ENCODE peak calls at places on chromosomes 3 and 15, in eight cellular contexts. J is fibroblast of pulmonary artery; K is activated CD4-positive, CD25-positive, alpha-beta regulatory T cell treated with anti-CD3 and anti-CD28 coated beads, Interleukin-2, amount 50 U/mL, for 72 hours; X is kidney glomerular epithelial cell; B is T1000; N is fibroblast of the conjunctiva; O is stimulated activated CD8-positive, alpha-beta memory T cell treated with anti-CD3 and anti-CD28 coated beads, Interleukin-7, amount 100 ng/mL, for 48 hours; M is astrocyte of the cerebellum. Y is an unnamed sample.

GRCh38 chr3:16069149-16069922 is 105.1 kb upstream of the GALNT15 start:
- DNase-seq in J (peak), K (no peak), X (peak), B (no peak), N (peak), O (no peak), M (peak), Y (peak)

GRCh38 chr15:33154366-33155166 is 39.9 kb downstream of the FMN1 start:
- DNase-seq in J (peak), K (no peak), X (peak), B (no peak), N (no peak), O (no peak), M (peak), Y (peak)

GRCh38 chr3:197892162-197892561 is 57.8 kb upstream of the RPL35A start:
- DNase-seq in J (no peak), K (no peak), X (no peak), B (no peak), N (no peak), O (no peak), M (no peak), Y (no peak)

GRCh38 chr3:12730511-12731234 is 28.4 kb downstream of the TMEM40 start:
- DNase-seq in J (no peak), K (no peak), X (peak), B (peak), N (no peak), O (no peak), M (no peak), Y (peak)

GRCh38 chr15:70024521-70024920 is 73.2 kb downstream of the TLE3 start:
- DNase-seq in J (no peak), K (no peak), X (no peak), B (no peak), N (no peak), O (no peak), M (no peak), Y (no peak)

GRCh38 chr3:71498053-71498452 is 85.5 kb downstream of the FOXP1 start:
- DNase-seq in J (no peak), K (no peak), X (no peak), B (no peak), N (no peak), O (no peak), M (peak), Y (no peak)

GRCh38 chr3:111846717-111847116 is 12.3 kb upstream of the PHLDB2 start:
- DNase-seq in J (peak), K (no peak), X (peak), B (no peak), N (no peak), O (no peak), M (no peak), Y (peak)

GRCh38 chr3:99131876-99132275 is 230.4 kb upstream of the DCBLD2 start:
- DNase-seq in J (peak), K (no peak), X (peak), B (no peak), N (no peak), O (no peak), M (no peak), Y (peak)

GRCh38 chr15:48584090-48584831 is 61.2 kb downstream of the FBN1 start:
- DNase-seq in J (no peak), K (no peak), X (no peak), B (no peak), N (no peak), O (no peak), M (no peak), Y (no peak)

GRCh38 chr3:42533161-42533897 is 30.9 kb downstream of the VIPR1 start:
- DNase-seq in J (no peak), K (no peak), X (no peak), B (no peak), N (no peak), O (no peak), M (no peak), Y (no peak)

GRCh38 chr15:101206173-101206572 is 45.7 kb downstream of the CHSY1 start:
- DNase-seq in J (peak), K (peak), X (peak), B (no peak), N (no peak), O (peak), M (peak), Y (no peak)

GRCh38 chr3:127722928-127723603 is 50.3 kb downstream of the ABTB1 start:
- DNase-seq in J (no peak), K (no peak), X (no peak), B (no peak), N (no peak), O (no peak), M (no peak), Y (no peak)

GRCh38 chr3:198071602-198072285 is 111.7 kb downstream of the LMLN start:
- DNase-seq in J (peak), K (no peak), X (peak), B (no peak), N (peak), O (peak), M (peak), Y (peak)

GRCh38 chr15:77654975-77655374 is 22.3 kb upstream of the LINGO1 start:
- DNase-seq in J (no peak), K (no peak), X (no peak), B (no peak), N (no peak), O (no peak), M (no peak), Y (peak)

GRCh38 chr3:170560717-170561382 is 25.0 kb downstream of the SLC7A14 start:
- DNase-seq in J (no peak), K (no peak), X (no peak), B (no peak), N (no peak), O (no peak), M (no peak), Y (no peak)

GRCh38 chr15:89018235-89018634 is 70.0 kb upstream of the ABHD2 start:
- DNase-seq in J (peak), K (no peak), X (no peak), B (no peak), N (no peak), O (no peak), M (no peak), Y (no peak)

GRCh38 chr15:40345225-40345866 is 4.6 kb upstream of the CCDC9B start:
- DNase-seq in J (no peak), K (no peak), X (no peak), B (no peak), N (no peak), O (no peak), M (no peak), Y (no peak)

GRCh38 chr3:42013652-42014442 is 51.9 kb upstream of the ULK4 start:
- DNase-seq in J (no peak), K (peak), X (no peak), B (no peak), N (no peak), O (no peak), M (no peak), Y (no peak)

GRCh38 chr3:49657208-49657915 is 16.8 kb upstream of the APEH start:
- DNase-seq in J (no peak), K (no peak), X (no peak), B (no peak), N (no peak), O (no peak), M (no peak), Y (no peak)

GRCh38 chr3:9955067-9955502 is 2.9 kb upstream of the PRRT3 start:
- DNase-seq in J (peak), K (no peak), X (no peak), B (no peak), N (no peak), O (no peak), M (no peak), Y (no peak)